ENCODE peak calls at places on chromosomes 11 and 22, in six cellular contexts. S is activated CD4-positive, alpha-beta T cell treated with anti-CD3 and anti-CD28 coated beads, Interleukin-2, amount 50 U/mL, for 24 hours; X is stimulated activated CD4-positive, alpha-beta T cell treated with anti-CD3 and anti-CD28 coated beads, Interleukin-12 subunit alpha, Interleukin-12 subunit beta, amount 100 ng/mL, for 24 hours; D is nucleus accumbens; T is posterior cingulate gyrus; L is brain microvascular endothelial cell. R is an unnamed sample.

GRCh38 chr11:40285520-40285919 is 1173.9 kb downstream of the LRRC4C start:
- DNase-seq in S (no peak), X (no peak), D (no peak), T (no peak), L (no peak), R (no peak)

GRCh38 chr11:35740061-35740824 is 77.7 kb downstream of the TRIM44 start:
- DNase-seq in S (no peak), X (no peak), D (no peak), T (no peak), L (peak; percentile 4), R (no peak)

GRCh38 chr11:117186431-117186761 is 7.9 kb downstream of the SIDT2 start:
- DNase-seq in S (no peak), X (no peak), D (no peak), T (no peak), L (no peak), R (no peak)

GRCh38 chr11:12376259-12376971 is 956 bp upstream of the PARVA start:
- DNase-seq in S (no peak), X (no peak), D (no peak), T (no peak), L (peak; percentile 43), R (peak; percentile 84)

GRCh38 chr22:29716814-29717213 is 3.0 kb upstream of the CABP7 start:
- DNase-seq in S (no peak), X (no peak), D (peak; percentile 49), T (peak; percentile 80), L (peak; percentile 66), R (peak; percentile 75)

GRCh38 chr11:19392321-19392720 is 151.6 kb upstream of the E2F8 start:
- DNase-seq in S (no peak), X (no peak), D (no peak), T (no peak), L (no peak), R (no peak)

GRCh38 chr11:101666916-101667315 is 83.1 kb upstream of the TRPC6 start:
- DNase-seq in S (no peak), X (no peak), D (no peak), T (no peak), L (no peak), R (no peak)

GRCh38 chr22:43851979-43852307 is 10.4 kb downstream of the SULT4A1 start:
- DNase-seq in S (no peak), X (no peak), D (no peak), T (no peak), L (no peak), R (no peak)

GRCh38 chr22:31496735-31497146 is 405 bp downstream of the SFI1 start:
- DNase-seq in S (no peak), X (no peak), D (no peak), T (peak; percentile 17), L (peak; percentile 2), R (no peak)

GRCh38 chr22:27726726-27727449 is 74.7 kb downstream of the MN1 start:
- DNase-seq in S (no peak), X (no peak), D (no peak), T (no peak), L (peak; percentile 68), R (peak; percentile 70)

GRCh38 chr22:19058713-19059451 is 63.3 kb downstream of the DGCR2 start:
- DNase-seq in S (no peak), X (no peak), D (no peak), T (peak; percentile 10), L (no peak), R (no peak)

GRCh38 chr11:4607111-4607510 is 920 bp downstream of the TRIM68 start:
- DNase-seq in S (no peak), X (no peak), D (no peak), T (no peak), L (no peak), R (peak; percentile 18)

GRCh38 chr11:116972692-116973091 is 125.5 kb downstream of the SIK3 start:
- DNase-seq in S (no peak), X (no peak), D (no peak), T (no peak), L (no peak), R (no peak)

GRCh38 chr11:128179049-128179448 is 408.3 kb downstream of the ETS1 start:
- DNase-seq in S (no peak), X (no peak), D (no peak), T (no peak), L (no peak), R (no peak)

GRCh38 chr11:33005175-33005574 is 10.5 kb upstream of the DEPDC7 start:
- DNase-seq in S (no peak), X (no peak), D (no peak), T (no peak), L (no peak), R (no peak)